ENCODE peak calls at places on chromosomes 5 and 9, in ten cellular contexts. One of them, this sample, is unnamed.

GRCh38 chr5:166710275-166710674 is 1581.2 kb upstream of the WWC1 start:
- DNase-seq in mammary epithelial cell: no peak
- DNase-seq in GM12865: no peak
- DNase-seq in Panc1: no peak
- DNase-seq in brain microvascular endothelial cell: no peak
- DNase-seq in body of pancreas: no peak
- DNase-seq in keratinocyte: no peak
- DNase-seq in mucosa of descending colon: no peak
- DNase-seq in WTC11: no peak
- DNase-seq in progenitor cell of endocrine pancreas: no peak
- DNase-seq in this sample: peak

GRCh38 chr9:15525958-15526357 is 15.2 kb upstream of the PSIP1 start:
- DNase-seq in mammary epithelial cell: no peak
- DNase-seq in GM12865: no peak
- DNase-seq in Panc1: no peak
- DNase-seq in brain microvascular endothelial cell: no peak
- DNase-seq in body of pancreas: no peak
- DNase-seq in keratinocyte: no peak
- DNase-seq in mucosa of descending colon: no peak
- DNase-seq in WTC11: no peak
- DNase-seq in progenitor cell of endocrine pancreas: no peak
- DNase-seq in this sample: no peak

GRCh38 chr9:91192379-91192775 is 169.3 kb downstream of the AUH start:
- DNase-seq in mammary epithelial cell: no peak
- DNase-seq in GM12865: no peak
- DNase-seq in Panc1: no peak
- DNase-seq in brain microvascular endothelial cell: no peak
- DNase-seq in body of pancreas: peak
- DNase-seq in keratinocyte: no peak
- DNase-seq in mucosa of descending colon: no peak
- DNase-seq in WTC11: no peak
- DNase-seq in progenitor cell of endocrine pancreas: no peak
- DNase-seq in this sample: peak

GRCh38 chr5:133222979-133223378 is 171.2 kb downstream of the HSPA4 start:
- DNase-seq in mammary epithelial cell: no peak
- DNase-seq in GM12865: no peak
- DNase-seq in Panc1: no peak
- DNase-seq in brain microvascular endothelial cell: no peak
- DNase-seq in body of pancreas: no peak
- DNase-seq in keratinocyte: no peak
- DNase-seq in mucosa of descending colon: no peak
- DNase-seq in WTC11: no peak
- DNase-seq in progenitor cell of endocrine pancreas: no peak
- DNase-seq in this sample: peak

GRCh38 chr5:158537343-158537742 is 562.4 kb downstream of the EBF1 start:
- DNase-seq in mammary epithelial cell: no peak
- DNase-seq in GM12865: no peak
- DNase-seq in Panc1: no peak
- DNase-seq in brain microvascular endothelial cell: no peak
- DNase-seq in body of pancreas: no peak
- DNase-seq in keratinocyte: no peak
- DNase-seq in mucosa of descending colon: no peak
- DNase-seq in WTC11: peak
- DNase-seq in progenitor cell of endocrine pancreas: no peak
- DNase-seq in this sample: no peak

GRCh38 chr9:87515086-87515485 is 17.4 kb downstream of the DAPK1 start:
- DNase-seq in mammary epithelial cell: no peak
- DNase-seq in GM12865: no peak
- DNase-seq in Panc1: no peak
- DNase-seq in brain microvascular endothelial cell: no peak
- DNase-seq in body of pancreas: no peak
- DNase-seq in keratinocyte: no peak
- DNase-seq in mucosa of descending colon: no peak
- DNase-seq in WTC11: no peak
- DNase-seq in progenitor cell of endocrine pancreas: no peak
- DNase-seq in this sample: peak

GRCh38 chr5:135376961-135377621 is 21.9 kb downstream of the MACROH2A1 start:
- DNase-seq in mammary epithelial cell: no peak
- DNase-seq in GM12865: peak
- DNase-seq in Panc1: no peak
- DNase-seq in brain microvascular endothelial cell: no peak
- DNase-seq in body of pancreas: no peak
- DNase-seq in keratinocyte: no peak
- DNase-seq in mucosa of descending colon: no peak
- DNase-seq in WTC11: no peak
- DNase-seq in progenitor cell of endocrine pancreas: no peak
- DNase-seq in this sample: no peak

GRCh38 chr9:71506821-71507220 is 261.5 kb downstream of the CEMIP2 start:
- DNase-seq in mammary epithelial cell: peak
- DNase-seq in GM12865: no peak
- DNase-seq in Panc1: no peak
- DNase-seq in brain microvascular endothelial cell: peak
- DNase-seq in body of pancreas: no peak
- DNase-seq in keratinocyte: peak
- DNase-seq in mucosa of descending colon: no peak
- DNase-seq in WTC11: no peak
- DNase-seq in progenitor cell of endocrine pancreas: no peak
- DNase-seq in this sample: peak

GRCh38 chr5:29309359-29309758 is 1884.1 kb upstream of the CDH6 start:
- DNase-seq in mammary epithelial cell: no peak
- DNase-seq in GM12865: no peak
- DNase-seq in Panc1: no peak
- DNase-seq in brain microvascular endothelial cell: no peak
- DNase-seq in body of pancreas: no peak
- DNase-seq in keratinocyte: no peak
- DNase-seq in mucosa of descending colon: no peak
- DNase-seq in WTC11: no peak
- DNase-seq in progenitor cell of endocrine pancreas: no peak
- DNase-seq in this sample: no peak

GRCh38 chr5:112762113-112762810 is 24.6 kb downstream of the APC start:
- DNase-seq in mammary epithelial cell: no peak
- DNase-seq in GM12865: no peak
- DNase-seq in Panc1: no peak
- DNase-seq in brain microvascular endothelial cell: no peak
- DNase-seq in body of pancreas: no peak
- DNase-seq in keratinocyte: no peak
- DNase-seq in mucosa of descending colon: no peak
- DNase-seq in WTC11: no peak
- DNase-seq in progenitor cell of endocrine pancreas: no peak
- DNase-seq in this sample: peak

GRCh38 chr9:118992813-118993747 is 376.2 kb downstream of the BRINP1 start:
- DNase-seq in mammary epithelial cell: peak
- DNase-seq in GM12865: no peak
- DNase-seq in Panc1: no peak
- DNase-seq in brain microvascular endothelial cell: no peak
- DNase-seq in body of pancreas: peak
- DNase-seq in keratinocyte: no peak
- DNase-seq in mucosa of descending colon: no peak
- DNase-seq in WTC11: no peak
- DNase-seq in progenitor cell of endocrine pancreas: no peak
- DNase-seq in this sample: no peak

GRCh38 chr5:163366757-163367156 is 70.6 kb upstream of the CCNG1 start:
- DNase-seq in mammary epithelial cell: no peak
- DNase-seq in GM12865: no peak
- DNase-seq in Panc1: no peak
- DNase-seq in brain microvascular endothelial cell: no peak
- DNase-seq in body of pancreas: no peak
- DNase-seq in keratinocyte: no peak
- DNase-seq in mucosa of descending colon: no peak
- DNase-seq in WTC11: no peak
- DNase-seq in progenitor cell of endocrine pancreas: no peak
- DNase-seq in this sample: no peak

GRCh38 chr5:176157656-176158055 is 80.6 kb upstream of the SIMC1 start:
- DNase-seq in mammary epithelial cell: peak
- DNase-seq in GM12865: no peak
- DNase-seq in Panc1: no peak
- DNase-seq in brain microvascular endothelial cell: no peak
- DNase-seq in body of pancreas: no peak
- DNase-seq in keratinocyte: peak
- DNase-seq in mucosa of descending colon: no peak
- DNase-seq in WTC11: no peak
- DNase-seq in progenitor cell of endocrine pancreas: no peak
- DNase-seq in this sample: peak

GRCh38 chr9:97803167-97804058 is 49.6 kb upstream of the FOXE1 start:
- DNase-seq in mammary epithelial cell: peak
- DNase-seq in GM12865: peak
- DNase-seq in Panc1: no peak
- DNase-seq in brain microvascular endothelial cell: peak
- DNase-seq in body of pancreas: peak
- DNase-seq in keratinocyte: no peak
- DNase-seq in mucosa of descending colon: peak
- DNase-seq in WTC11: peak
- DNase-seq in progenitor cell of endocrine pancreas: peak
- DNase-seq in this sample: peak
- TF ChIP-seq CTCF in mammary epithelial cell: no peak
- TF ChIP-seq CTCF in GM12865: no peak
- TF ChIP-seq CTCF in Panc1: no peak
- TF ChIP-seq CTCF in brain microvascular endothelial cell: no peak
- TF ChIP-seq CTCF in body of pancreas: no peak
- TF ChIP-seq CTCF in keratinocyte: peak
- TF ChIP-seq CTCF in mucosa of descending colon: no peak
- TF ChIP-seq CTCF in WTC11: no peak
- TF ChIP-seq CTCF in progenitor cell of endocrine pancreas: peak
- TF ChIP-seq CTCF in this sample: no peak

GRCh38 chr9:126148994-126149393 is 177.6 kb upstream of the MVB12B start:
- DNase-seq in mammary epithelial cell: no peak
- DNase-seq in GM12865: no peak
- DNase-seq in Panc1: no peak
- DNase-seq in brain microvascular endothelial cell: no peak
- DNase-seq in body of pancreas: no peak
- DNase-seq in keratinocyte: no peak
- DNase-seq in mucosa of descending colon: no peak
- DNase-seq in WTC11: no peak
- DNase-seq in progenitor cell of endocrine pancreas: peak
- DNase-seq in this sample: no peak

GRCh38 chr9:126150411-126151030 is 176.1 kb upstream of the MVB12B start:
- DNase-seq in mammary epithelial cell: no peak
- DNase-seq in GM12865: no peak
- DNase-seq in Panc1: no peak
- DNase-seq in brain microvascular endothelial cell: no peak
- DNase-seq in body of pancreas: no peak
- DNase-seq in keratinocyte: no peak
- DNase-seq in mucosa of descending colon: no peak
- DNase-seq in WTC11: no peak
- DNase-seq in progenitor cell of endocrine pancreas: no peak
- DNase-seq in this sample: no peak

GRCh38 chr9:126148523-126148870 is 178.1 kb upstream of the MVB12B start:
- DNase-seq in mammary epithelial cell: no peak
- DNase-seq in GM12865: no peak
- DNase-seq in Panc1: no peak
- DNase-seq in brain microvascular endothelial cell: no peak
- DNase-seq in body of pancreas: no peak
- DNase-seq in keratinocyte: no peak
- DNase-seq in mucosa of descending colon: no peak
- DNase-seq in WTC11: no peak
- DNase-seq in progenitor cell of endocrine pancreas: peak
- DNase-seq in this sample: no peak

GRCh38 chr9:126151031-126151670 is 175.5 kb upstream of the MVB12B start:
- DNase-seq in mammary epithelial cell: no peak
- DNase-seq in GM12865: no peak
- DNase-seq in Panc1: no peak
- DNase-seq in brain microvascular endothelial cell: no peak
- DNase-seq in body of pancreas: no peak
- DNase-seq in keratinocyte: no peak
- DNase-seq in mucosa of descending colon: peak
- DNase-seq in WTC11: no peak
- DNase-seq in progenitor cell of endocrine pancreas: peak
- DNase-seq in this sample: no peak

GRCh38 chr9:126149661-126150060 is 177.0 kb upstream of the MVB12B start:
- DNase-seq in mammary epithelial cell: no peak
- DNase-seq in GM12865: no peak
- DNase-seq in Panc1: no peak
- DNase-seq in brain microvascular endothelial cell: no peak
- DNase-seq in body of pancreas: no peak
- DNase-seq in keratinocyte: no peak
- DNase-seq in mucosa of descending colon: no peak
- DNase-seq in WTC11: no peak
- DNase-seq in progenitor cell of endocrine pancreas: peak
- DNase-seq in this sample: no peak
- TF ChIP-seq CTCF in mammary epithelial cell: no peak
- TF ChIP-seq CTCF in GM12865: no peak
- TF ChIP-seq CTCF in Panc1: no peak
- TF ChIP-seq CTCF in brain microvascular endothelial cell: no peak
- TF ChIP-seq CTCF in body of pancreas: no peak
- TF ChIP-seq CTCF in keratinocyte: no peak
- TF ChIP-seq CTCF in mucosa of descending colon: no peak
- TF ChIP-seq CTCF in WTC11: no peak
- TF ChIP-seq CTCF in progenitor cell of endocrine pancreas: no peak
- TF ChIP-seq CTCF in this sample: no peak

GRCh38 chr9:131965101-131965500 is 114.6 kb downstream of the MED27 start:
- DNase-seq in mammary epithelial cell: no peak
- DNase-seq in GM12865: no peak
- DNase-seq in Panc1: no peak
- DNase-seq in brain microvascular endothelial cell: no peak
- DNase-seq in body of pancreas: no peak
- DNase-seq in keratinocyte: no peak
- DNase-seq in mucosa of descending colon: no peak
- DNase-seq in WTC11: no peak
- DNase-seq in progenitor cell of endocrine pancreas: no peak
- DNase-seq in this sample: no peak

GRCh38 chr9:131965841-131966240 is 113.8 kb downstream of the MED27 start:
- DNase-seq in mammary epithelial cell: no peak
- DNase-seq in GM12865: no peak
- DNase-seq in Panc1: no peak
- DNase-seq in brain microvascular endothelial cell: no peak
- DNase-seq in body of pancreas: no peak
- DNase-seq in keratinocyte: no peak
- DNase-seq in mucosa of descending colon: no peak
- DNase-seq in WTC11: no peak
- DNase-seq in progenitor cell of endocrine pancreas: no peak
- DNase-seq in this sample: no peak

GRCh38 chr9:131961496-131961880 is 118.2 kb downstream of the MED27 start:
- DNase-seq in mammary epithelial cell: no peak
- DNase-seq in GM12865: no peak
- DNase-seq in Panc1: no peak
- DNase-seq in brain microvascular endothelial cell: no peak
- DNase-seq in body of pancreas: no peak
- DNase-seq in keratinocyte: no peak
- DNase-seq in mucosa of descending colon: no peak
- DNase-seq in WTC11: no peak
- DNase-seq in progenitor cell of endocrine pancreas: no peak
- DNase-seq in this sample: no peak

GRCh38 chr9:131960805-131961495 is 118.7 kb downstream of the MED27 start:
- DNase-seq in mammary epithelial cell: peak
- DNase-seq in GM12865: no peak
- DNase-seq in Panc1: no peak
- DNase-seq in brain microvascular endothelial cell: no peak
- DNase-seq in body of pancreas: no peak
- DNase-seq in keratinocyte: no peak
- DNase-seq in mucosa of descending colon: no peak
- DNase-seq in WTC11: no peak
- DNase-seq in progenitor cell of endocrine pancreas: no peak
- DNase-seq in this sample: no peak

GRCh38 chr9:131963087-131963715 is 116.5 kb downstream of the MED27 start:
- DNase-seq in mammary epithelial cell: no peak
- DNase-seq in GM12865: no peak
- DNase-seq in Panc1: no peak
- DNase-seq in brain microvascular endothelial cell: no peak
- DNase-seq in body of pancreas: no peak
- DNase-seq in keratinocyte: no peak
- DNase-seq in mucosa of descending colon: no peak
- DNase-seq in WTC11: no peak
- DNase-seq in progenitor cell of endocrine pancreas: no peak
- DNase-seq in this sample: no peak
- TF ChIP-seq CTCF in mammary epithelial cell: no peak
- TF ChIP-seq CTCF in GM12865: no peak
- TF ChIP-seq CTCF in Panc1: no peak
- TF ChIP-seq CTCF in brain microvascular endothelial cell: no peak
- TF ChIP-seq CTCF in body of pancreas: no peak
- TF ChIP-seq CTCF in keratinocyte: no peak
- TF ChIP-seq CTCF in mucosa of descending colon: no peak
- TF ChIP-seq CTCF in WTC11: no peak
- TF ChIP-seq CTCF in progenitor cell of endocrine pancreas: no peak
- TF ChIP-seq CTCF in this sample: no peak

GRCh38 chr5:43110606-43111170 is 10.0 kb upstream of the ZNF131 start:
- DNase-seq in mammary epithelial cell: no peak
- DNase-seq in GM12865: peak
- DNase-seq in Panc1: no peak
- DNase-seq in brain microvascular endothelial cell: no peak
- DNase-seq in body of pancreas: no peak
- DNase-seq in keratinocyte: no peak
- DNase-seq in mucosa of descending colon: peak
- DNase-seq in WTC11: peak
- DNase-seq in progenitor cell of endocrine pancreas: no peak
- DNase-seq in this sample: no peak
- TF ChIP-seq CTCF in mammary epithelial cell: peak
- TF ChIP-seq CTCF in GM12865: peak
- TF ChIP-seq CTCF in Panc1: peak
- TF ChIP-seq CTCF in brain microvascular endothelial cell: peak
- TF ChIP-seq CTCF in body of pancreas: no peak
- TF ChIP-seq CTCF in keratinocyte: peak
- TF ChIP-seq CTCF in mucosa of descending colon: no peak
- TF ChIP-seq CTCF in WTC11: peak
- TF ChIP-seq CTCF in progenitor cell of endocrine pancreas: peak
- TF ChIP-seq CTCF in this sample: peak

This sample was measured in cardiac fibroblast.